ENCODE peak calls at places on chromosomes 7 and 10, in eight cellular contexts. I is fibroblast of the aortic adventitia; R is right cardiac atrium; E is activated CD8-positive, alpha-beta memory T cell treated with anti-CD3 and anti-CD28 coated beads, Interleukin-2, amount 50 U/mL, for 48 hours; K is AML-193; T is NCI-H2081 treated with DMSO at 0.1 percent for 48 hours; A is body of pancreas; M is NCI-H1105. Y is an unnamed sample.

GRCh38 chr10:22643116-22643515 is 71.3 kb downstream of the PIP4K2A start:
- DNase-seq in I (no peak), R (no peak), E (no peak), K (no peak), T (no peak), A (no peak), M (no peak), Y (no peak)

GRCh38 chr7:659306-659847 is 67.1 kb upstream of the DNAAF5 start:
- DNase-seq in I (no peak), R (peak), E (no peak), K (no peak), T (no peak), A (no peak), M (no peak), Y (no peak)

GRCh38 chr10:60048146-60048545 is 141.8 kb upstream of the CCDC6 start:
- DNase-seq in I (peak), R (no peak), E (no peak), K (no peak), T (no peak), A (peak), M (no peak), Y (no peak)

GRCh38 chr7:99665312-99665759 is 14.5 kb downstream of the CYP3A5 start:
- DNase-seq in I (no peak), R (no peak), E (no peak), K (no peak), T (no peak), A (no peak), M (no peak), Y (no peak)

GRCh38 chr10:130105724-130106123 is 4.9 kb downstream of the C10orf143 start:
- DNase-seq in I (no peak), R (no peak), E (no peak), K (no peak), T (no peak), A (no peak), M (no peak), Y (no peak)

GRCh38 chr7:45978731-45979211 is 57.7 kb upstream of the IGFBP3 start:
- DNase-seq in I (no peak), R (no peak), E (no peak), K (no peak), T (no peak), A (no peak), M (no peak), Y (no peak)

GRCh38 chr7:739964-740942 is 13.2 kb upstream of the PRKAR1B start:
- DNase-seq in I (no peak), R (no peak), E (no peak), K (no peak), T (no peak), A (no peak), M (no peak), Y (no peak)

GRCh38 chr10:18238875-18239485 is 98.8 kb downstream of the CACNB2 start:
- DNase-seq in I (peak), R (no peak), E (no peak), K (peak), T (no peak), A (no peak), M (no peak), Y (peak)

GRCh38 chr10:82691211-82691610 is 816.2 kb downstream of the NRG3 start:
- DNase-seq in I (no peak), R (no peak), E (no peak), K (no peak), T (no peak), A (no peak), M (no peak), Y (no peak)

GRCh38 chr7:101950450-101951119 is 133.2 kb downstream of the CUX1 start:
- DNase-seq in I (peak), R (no peak), E (no peak), K (no peak), T (no peak), A (no peak), M (no peak), Y (peak)

GRCh38 chr10:112711366-112711765 is 238.7 kb upstream of the TCF7L2 start:
- DNase-seq in I (peak), R (no peak), E (no peak), K (no peak), T (no peak), A (no peak), M (no peak), Y (no peak)

GRCh38 chr10:55024718-55025117 is 223.7 kb upstream of the PCDH15 start:
- DNase-seq in I (no peak), R (no peak), E (no peak), K (peak), T (peak), A (peak), M (peak), Y (no peak)

GRCh38 chr7:33185786-33186185 is 56.4 kb downstream of the BBS9 start:
- DNase-seq in I (peak), R (no peak), E (no peak), K (peak), T (no peak), A (no peak), M (peak), Y (peak)

GRCh38 chr7:134741901-134742635 is 37.4 kb upstream of the CALD1 start:
- DNase-seq in I (peak), R (no peak), E (no peak), K (no peak), T (no peak), A (no peak), M (no peak), Y (no peak)

GRCh38 chr7:136527554-136527953 is 340.9 kb upstream of the CHRM2 start:
- DNase-seq in I (no peak), R (no peak), E (no peak), K (no peak), T (no peak), A (no peak), M (no peak), Y (no peak)

GRCh38 chr10:131204406-131205152 is 106.9 kb downstream of the TCERG1L start:
- DNase-seq in I (no peak), R (no peak), E (peak), K (no peak), T (no peak), A (no peak), M (no peak), Y (no peak)

GRCh38 chr7:102253076-102253972 is 33.3 kb upstream of the SH2B2 start:
- DNase-seq in I (no peak), R (peak), E (no peak), K (no peak), T (no peak), A (peak), M (no peak), Y (no peak)

GRCh38 chr7:605661-606450 is 86.2 kb upstream of the PDGFA start:
- DNase-seq in I (no peak), R (no peak), E (no peak), K (no peak), T (no peak), A (no peak), M (no peak), Y (no peak)

GRCh38 chr7:67854236-67854635 is 857.6 kb downstream of the TYW1 start:
- DNase-seq in I (no peak), R (no peak), E (no peak), K (no peak), T (no peak), A (no peak), M (no peak), Y (no peak)

GRCh38 chr10:17006631-17007161 is 122.9 kb downstream of the CUBN start:
- DNase-seq in I (no peak), R (no peak), E (no peak), K (no peak), T (no peak), A (no peak), M (no peak), Y (no peak)

GRCh38 chr7:64544010-64544409 is 18.9 kb downstream of the ZNF680 start:
- DNase-seq in I (no peak), R (no peak), E (no peak), K (no peak), T (no peak), A (no peak), M (no peak), Y (no peak)

GRCh38 chr10:49285232-49285631 is 13.7 kb upstream of the C10orf71 start:
- DNase-seq in I (no peak), R (no peak), E (peak), K (no peak), T (no peak), A (no peak), M (no peak), Y (no peak)

GRCh38 chr10:89357096-89357495 is 20.8 kb upstream of the IFIT1B start:
- DNase-seq in I (no peak), R (no peak), E (no peak), K (no peak), T (no peak), A (no peak), M (no peak), Y (no peak)

GRCh38 chr7:101068401-101068800 is 16.9 kb upstream of the TRIM56 start:
- DNase-seq in I (no peak), R (no peak), E (no peak), K (no peak), T (no peak), A (no peak), M (no peak), Y (no peak)

GRCh38 chr10:77965294-77965693 is 38.7 kb upstream of the DLG5 start:
- DNase-seq in I (peak), R (no peak), E (no peak), K (no peak), T (no peak), A (no peak), M (no peak), Y (no peak)

Y was measured in foreskin melanocyte.